ENCODE peak calls at places on chromosome 5, in seven cellular contexts. J is IMR-90, K is H9, W is neuronal stem cell, Z is mesendoderm, F is H1, S is trophoblast cell. M is an unnamed sample.

GRCh38 chr5:43602456-43602817 is 543 bp upstream of the NNT start:
- DNase-seq in J (peak), K (peak), W (peak), Z (peak), F (no peak), S (no peak), M (peak)

GRCh38 chr5:135400866-135401265 is 1.8 kb upstream of the MACROH2A1 start:
- DNase-seq in J (no peak), K (no peak), W (peak), Z (peak), F (no peak), S (no peak), M (no peak)

GRCh38 chr5:65791721-65792698 is 70.0 kb downstream of the NLN start:
- DNase-seq in J (no peak), K (no peak), W (no peak), Z (no peak), F (no peak), S (no peak), M (no peak)

GRCh38 chr5:172891716-172892421 is 57.8 kb downstream of the ERGIC1 start:
- DNase-seq in J (no peak), K (no peak), W (no peak), Z (no peak), F (no peak), S (peak), M (peak)

GRCh38 chr5:145680169-145680568 is 155.0 kb downstream of the PRELID2 start:
- DNase-seq in J (no peak), K (peak), W (no peak), Z (peak), F (peak), S (no peak), M (no peak)

GRCh38 chr5:126656397-126657007 is 55.8 kb downstream of the PHAX start:
- DNase-seq in J (peak), K (no peak), W (peak), Z (peak), F (no peak), S (no peak), M (peak)

GRCh38 chr5:160439205-160439600 is 17.5 kb downstream of the PTTG1 start:
- DNase-seq in J (peak), K (peak), W (peak), Z (peak), F (peak), S (peak), M (peak)

GRCh38 chr5:1390861-1391600 is 46.1 kb upstream of the CLPTM1L start:
- DNase-seq in J (no peak), K (no peak), W (no peak), Z (no peak), F (no peak), S (no peak), M (no peak)

GRCh38 chr5:135339189-135339588 is 59.8 kb downstream of the MACROH2A1 start:
- DNase-seq in J (no peak), K (no peak), W (no peak), Z (peak), F (no peak), S (no peak), M (no peak)

GRCh38 chr5:44401611-44402010 is 12.4 kb upstream of the FGF10 start:
- DNase-seq in J (no peak), K (no peak), W (no peak), Z (no peak), F (no peak), S (no peak), M (no peak)

GRCh38 chr5:54742417-54742889 is 224.9 kb downstream of the SNX18 start:
- DNase-seq in J (peak), K (no peak), W (no peak), Z (peak), F (no peak), S (peak), M (peak)

GRCh38 chr5:98942849-98943248 is 14.0 kb upstream of the CHD1 start:
- DNase-seq in J (no peak), K (no peak), W (no peak), Z (no peak), F (no peak), S (peak), M (peak)

GRCh38 chr5:156815988-156816599 is 34.0 kb upstream of the PPP1R2B start:
- DNase-seq in J (peak), K (peak), W (peak), Z (peak), F (no peak), S (no peak), M (peak)

GRCh38 chr5:140311011-140311467 is 8.1 kb upstream of the PFDN1 start:
- DNase-seq in J (peak), K (no peak), W (no peak), Z (peak), F (no peak), S (peak), M (peak)

GRCh38 chr5:75368391-75368790 is 31.4 kb downstream of the HMGCR start:
- DNase-seq in J (peak), K (no peak), W (no peak), Z (no peak), F (no peak), S (no peak), M (peak)

GRCh38 chr5:36739751-36740221 is 133.4 kb downstream of the SLC1A3 start:
- DNase-seq in J (peak), K (peak), W (peak), Z (peak), F (peak), S (peak), M (peak)

GRCh38 chr5:77356740-77357139 is 135.4 kb downstream of the WDR41 start:
- DNase-seq in J (peak), K (no peak), W (no peak), Z (peak), F (no peak), S (peak), M (peak)

GRCh38 chr5:150068961-150069618 is 17.3 kb downstream of the CSF1R start:
- DNase-seq in J (no peak), K (no peak), W (no peak), Z (no peak), F (no peak), S (no peak), M (no peak)

GRCh38 chr5:170000155-170000554 is 19.9 kb upstream of the INSYN2B start:
- DNase-seq in J (no peak), K (no peak), W (no peak), Z (no peak), F (no peak), S (no peak), M (no peak)

GRCh38 chr5:64632251-64632650 is 58.1 kb upstream of the SHISAL2B start:
- DNase-seq in J (peak), K (no peak), W (no peak), Z (peak), F (no peak), S (no peak), M (peak)

GRCh38 chr5:1412621-1413020 is 32.6 kb downstream of the SLC6A3 start:
- DNase-seq in J (no peak), K (no peak), W (no peak), Z (no peak), F (no peak), S (no peak), M (no peak)

GRCh38 chr5:71969464-71969863 is 137.8 kb upstream of the MAP1B start:
- DNase-seq in J (no peak), K (no peak), W (no peak), Z (no peak), F (no peak), S (peak), M (no peak)

GRCh38 chr5:86824642-86825041 is 206.9 kb downstream of the COX7C start:
- DNase-seq in J (no peak), K (no peak), W (no peak), Z (no peak), F (no peak), S (no peak), M (no peak)

GRCh38 chr5:32298056-32298420 is 14.7 kb downstream of the MTMR12 start:
- DNase-seq in J (no peak), K (no peak), W (no peak), Z (no peak), F (no peak), S (no peak), M (no peak)

GRCh38 chr5:40378431-40379175 is 301.1 kb upstream of the PTGER4 start:
- DNase-seq in J (no peak), K (no peak), W (no peak), Z (no peak), F (no peak), S (no peak), M (no peak)

GRCh38 chr5:17094830-17095229 is 122.6 kb upstream of the BASP1 start:
- DNase-seq in J (peak), K (no peak), W (no peak), Z (no peak), F (no peak), S (no peak), M (no peak)

GRCh38 chr5:135033026-135033861 is 784 bp downstream of the PITX1 start:
- DNase-seq in J (peak), K (peak), W (peak), Z (peak), F (peak), S (no peak), M (peak)

GRCh38 chr5:145510324-145510723 is 324.8 kb downstream of the PRELID2 start:
- DNase-seq in J (peak), K (no peak), W (no peak), Z (no peak), F (no peak), S (no peak), M (peak)

GRCh38 chr5:128274441-128274840 is 190.9 kb downstream of the SLC12A2 start:
- DNase-seq in J (no peak), K (no peak), W (no peak), Z (no peak), F (no peak), S (peak), M (no peak)
- H2AK5ac ChIP-seq in J (no peak), K (no peak), W (no peak), Z (no peak), F (no peak), S (no peak), M (no peak)

DNA sequence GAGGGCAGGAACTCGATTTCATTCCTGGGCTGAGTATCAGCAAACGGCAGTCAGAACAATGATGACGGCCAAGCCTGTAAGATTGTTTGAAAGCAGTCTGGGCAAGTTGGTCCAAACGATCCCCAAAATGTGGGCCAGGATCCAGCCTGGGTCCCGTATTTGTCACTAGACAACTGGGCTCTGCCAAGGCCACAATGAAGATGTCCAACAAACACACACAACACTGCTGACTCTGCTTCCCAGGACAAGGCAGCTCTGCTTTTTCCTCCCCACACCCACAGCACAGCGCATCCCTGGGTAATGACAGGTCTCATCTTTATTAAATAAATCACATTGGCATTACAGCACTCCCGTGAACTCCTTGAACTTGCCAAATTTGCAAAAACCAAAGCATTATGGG is 424.0 kb upstream of the ACTBL2 start:
- DNase-seq in J (no peak), K (no peak), W (no peak), Z (no peak), F (no peak), S (no peak), M (no peak)
- H2AK5ac ChIP-seq in J (no peak), K (no peak), W (no peak), Z (no peak), F (no peak), S (no peak), M (peak)

DNA sequence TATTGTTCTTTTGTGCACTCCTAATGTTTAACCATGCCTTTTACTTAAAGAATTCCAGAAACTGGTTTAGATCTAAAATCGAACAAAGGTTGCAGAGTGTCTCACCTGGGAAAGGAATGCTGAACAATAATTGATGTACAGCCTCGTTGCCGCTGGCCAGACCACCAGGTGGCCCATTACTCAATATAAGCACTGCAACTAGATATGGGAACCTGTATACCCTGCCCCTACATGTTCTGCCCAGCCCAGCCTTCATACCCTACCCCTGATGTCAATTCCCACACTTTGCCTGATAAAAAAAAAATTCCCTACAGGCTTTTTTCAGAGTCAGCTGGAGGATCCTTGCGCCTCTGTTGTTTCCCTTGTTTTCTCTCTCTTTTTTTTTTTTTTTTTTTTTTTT is 13.8 kb downstream of the HINT1 start:
- DNase-seq in J (no peak), K (no peak), W (no peak), Z (no peak), F (no peak), S (peak), M (no peak)
- H2AK5ac ChIP-seq in J (no peak), K (no peak), W (no peak), Z (no peak), F (no peak), S (no peak), M (no peak)

GRCh38 chr5:37979559-37979958 is 139.7 kb upstream of the GDNF start:
- DNase-seq in J (no peak), K (no peak), W (no peak), Z (no peak), F (no peak), S (no peak), M (no peak)
- H2AK5ac ChIP-seq in J (no peak), K (no peak), W (no peak), Z (no peak), F (no peak), S (no peak), M (no peak)

GRCh38 chr5:66818935-66819328 is 222.7 kb downstream of the MAST4 start:
- DNase-seq in J (no peak), K (no peak), W (no peak), Z (no peak), F (no peak), S (no peak), M (no peak)
- H2AK5ac ChIP-seq in J (no peak), K (no peak), W (no peak), Z (no peak), F (no peak), S (no peak), M (no peak)

DNA sequence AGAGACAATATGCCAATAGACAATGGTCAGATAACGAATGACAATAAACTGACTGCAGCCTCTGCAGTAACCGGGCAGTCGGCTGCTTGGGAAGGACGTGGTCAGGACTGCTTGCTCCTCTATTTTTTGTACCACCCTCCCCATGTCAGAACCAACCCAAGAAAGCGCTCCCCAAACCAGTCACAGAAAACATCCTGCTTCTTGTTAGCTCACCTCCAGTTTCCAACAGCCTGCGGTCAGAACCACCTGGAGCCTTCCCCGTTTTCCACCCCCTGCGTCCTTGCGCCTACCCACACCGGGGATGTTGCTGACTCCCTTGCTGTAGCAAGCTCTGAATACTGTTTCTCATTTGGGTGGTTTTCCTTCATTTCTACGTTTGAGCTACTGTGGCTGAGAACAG is 1.7 kb upstream of the MRNIP start:
- DNase-seq in J (no peak), K (no peak), W (no peak), Z (no peak), F (no peak), S (no peak), M (no peak)
- H2AK5ac ChIP-seq in J (no peak), K (no peak), W (no peak), Z (no peak), F (no peak), S (no peak), M (no peak)

DNA sequence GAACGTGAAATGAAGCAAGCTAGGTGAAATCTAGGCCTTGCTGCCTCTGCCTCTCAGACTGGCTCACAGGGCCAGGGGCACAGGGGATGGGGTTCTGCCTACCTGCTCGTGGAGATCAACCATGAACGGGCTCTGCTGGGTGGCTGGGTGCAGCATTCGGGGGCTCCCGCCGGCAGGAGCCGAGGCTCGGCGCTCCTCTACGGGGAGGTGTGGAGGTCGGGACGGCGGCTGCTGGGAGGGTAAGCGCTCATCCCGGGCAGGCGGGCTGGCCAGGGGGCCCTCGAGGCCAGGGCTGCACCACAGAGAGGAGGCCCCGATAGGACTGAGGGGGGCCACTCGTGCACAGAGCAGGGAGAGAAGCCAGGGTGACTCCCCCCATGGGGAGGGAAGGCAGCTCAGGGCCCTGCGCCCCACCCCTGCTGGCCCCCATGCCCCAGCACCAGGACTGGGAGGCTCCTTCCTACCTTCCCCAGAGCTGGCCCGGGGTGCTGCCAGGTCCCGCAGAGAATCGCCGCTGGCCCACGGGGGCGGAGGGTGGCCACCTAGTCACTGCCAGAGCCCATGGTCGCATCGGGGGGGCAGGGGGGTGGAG is 5.2 kb downstream of the RNF44 start:
- DNase-seq in J (no peak), K (no peak), W (no peak), Z (no peak), F (no peak), S (no peak), M (no peak)
- H2AK5ac ChIP-seq in J (no peak), K (no peak), W (no peak), Z (no peak), F (no peak), S (no peak), M (no peak)

M was measured in mesenchymal stem cell.